ENCODE peak calls at places on chromosomes 11 and 22, in eight cellular contexts. M, H, R, V, G, A, F and D are unnamed samples.

GRCh38 chr11:103671143-103671651 is 365.2 kb upstream of the DDI1 start:
- DNase-seq in M (no peak), H (peak), R (no peak), V (peak), G (no peak), A (no peak), F (no peak), D (no peak)

GRCh38 chr22:25688627-25689026 is 53.4 kb upstream of the MYO18B start:
- DNase-seq in M (no peak), H (no peak), R (no peak), V (no peak), G (no peak), A (no peak), F (no peak), D (no peak)

GRCh38 chr11:2687223-2687530 is 12.6 kb downstream of the KCNQ1OT1 start:
- DNase-seq in M (no peak), H (no peak), R (no peak), V (no peak), G (peak), A (no peak), F (no peak), D (no peak)

GRCh38 chr11:118117790-118118601 is 31.2 kb upstream of the SMIM35 start:
- DNase-seq in M (no peak), H (no peak), R (no peak), V (no peak), G (no peak), A (no peak), F (no peak), D (no peak)

GRCh38 chr22:23563111-23563510 is 17.0 kb downstream of the IGLL1 start:
- DNase-seq in M (no peak), H (no peak), R (no peak), V (no peak), G (no peak), A (no peak), F (no peak), D (no peak)

GRCh38 chr11:8806974-8807373 is 104.0 kb upstream of the AKIP1 start:
- DNase-seq in M (no peak), H (no peak), R (no peak), V (no peak), G (no peak), A (no peak), F (no peak), D (no peak)

GRCh38 chr22:17063372-17064106 is 21.3 kb upstream of the IL17RA start:
- DNase-seq in M (peak), H (no peak), R (no peak), V (no peak), G (peak), A (no peak), F (no peak), D (no peak)

GRCh38 chr11:68698993-68699392 is 14.6 kb downstream of the GAL start:
- DNase-seq in M (no peak), H (no peak), R (no peak), V (no peak), G (no peak), A (no peak), F (no peak), D (no peak)

GRCh38 chr11:6353367-6353987 is 33.2 kb upstream of the CAVIN3 start:
- DNase-seq in M (peak), H (peak), R (peak), V (peak), G (peak), A (peak), F (peak), D (peak)

GRCh38 chr22:23697031-23697970 is 6.5 kb downstream of the RGL4 start:
- DNase-seq in M (no peak), H (no peak), R (no peak), V (no peak), G (no peak), A (no peak), F (no peak), D (no peak)

GRCh38 chr11:1457326-1457680 is 29.3 kb downstream of the MOB2 start:
- DNase-seq in M (no peak), H (no peak), R (no peak), V (no peak), G (no peak), A (no peak), F (no peak), D (no peak)

GRCh38 chr22:30010789-30011405 is 69.4 kb upstream of the HORMAD2 start:
- DNase-seq in M (no peak), H (no peak), R (no peak), V (no peak), G (no peak), A (no peak), F (no peak), D (no peak)

GRCh38 chr11:907668-908067 is 2.9 kb downstream of the CHID1 start:
- DNase-seq in M (no peak), H (no peak), R (no peak), V (no peak), G (no peak), A (no peak), F (no peak), D (no peak)

GRCh38 chr11:1760351-1761109 is 3.2 kb downstream of the CTSD start:
- DNase-seq in M (peak), H (no peak), R (no peak), V (no peak), G (peak), A (no peak), F (no peak), D (no peak)

GRCh38 chr11:33109242-33109641 is 52.0 kb downstream of the CSTF3 start:
- DNase-seq in M (no peak), H (no peak), R (no peak), V (no peak), G (no peak), A (no peak), F (no peak), D (no peak)

GRCh38 chr22:26579331-26579886 is 10.5 kb downstream of the TPST2 start:
- DNase-seq in M (no peak), H (no peak), R (no peak), V (no peak), G (no peak), A (no peak), F (peak), D (peak)

GRCh38 chr11:107988397-107989158 is 20.1 kb upstream of the CUL5 start:
- DNase-seq in M (no peak), H (no peak), R (no peak), V (no peak), G (no peak), A (no peak), F (peak), D (peak)

GRCh38 chr22:43520632-43521039 is 108.8 kb downstream of the MPPED1 start:
- DNase-seq in M (no peak), H (no peak), R (no peak), V (no peak), G (no peak), A (no peak), F (no peak), D (no peak)

GRCh38 chr11:27487706-27488105 is 15.1 kb upstream of the LGR4 start:
- DNase-seq in M (peak), H (no peak), R (no peak), V (no peak), G (no peak), A (no peak), F (no peak), D (no peak)